ENCODE peak calls at places on chromosomes 13 and 19, in four cellular contexts. L is body of pancreas; Q is mammary epithelial cell; R is CD8-positive, alpha-beta T cell. I is an unnamed sample. For H3K9me3, the result is how much of the 10 kb centered on the place peaks cover.

GRCh38 chr13:36357692-36358091 is 11.5 kb upstream of the SPART start:
- DNase-seq in L (peak), Q (no peak), R (no peak), I (no peak)

GRCh38 chr19:572891-573825 is 762 bp downstream of the BSG start:
- DNase-seq in L (peak), Q (peak), R (no peak), I (peak)

GRCh38 chr13:98571955-98572662 is 4.8 kb downstream of the STK24 start:
- DNase-seq in L (no peak), Q (peak), R (no peak), I (peak)

GRCh38 chr13:76516013-76516412 is 370.2 kb downstream of the KCTD12 start:
- DNase-seq in L (no peak), Q (peak), R (no peak), I (peak)

GRCh38 chr19:42563352-42564210 is 31.1 kb downstream of the CEACAM8 start:
- DNase-seq in L (peak), Q (peak), R (no peak), I (peak)

GRCh38 chr19:15443838-15444237 is 5.9 kb downstream of the WIZ start:
- DNase-seq in L (no peak), Q (no peak), R (no peak), I (no peak)

GRCh38 chr13:79709526-79709925 is 228.6 kb downstream of the NDFIP2 start:
- DNase-seq in L (no peak), Q (no peak), R (no peak), I (peak)

GRCh38 chr13:31588923-31589322 is 150.4 kb upstream of the RXFP2 start:
- DNase-seq in L (no peak), Q (no peak), R (no peak), I (no peak)

GRCh38 chr13:27016871-27017270 is 154.7 kb downstream of the USP12 start:
- DNase-seq in L (no peak), Q (no peak), R (no peak), I (no peak)

GRCh38 chr13:69935043-69935442 is 172.6 kb upstream of the ATXN8OS start:
- DNase-seq in L (no peak), Q (peak), R (no peak), I (no peak)

GRCh38 chr13:19950374-19950773 is 8.2 kb upstream of the ZMYM2 start:
- DNase-seq in L (no peak), Q (no peak), R (no peak), I (no peak)

GRCh38 chr19:58275564-58275963 is 3.2 kb upstream of the ZNF8 start:
- DNase-seq in L (no peak), Q (no peak), R (no peak), I (no peak)
- H3K9me3 ChIP-seq in L (under half), Q (under half), R (under half), I (under half)

DNA sequence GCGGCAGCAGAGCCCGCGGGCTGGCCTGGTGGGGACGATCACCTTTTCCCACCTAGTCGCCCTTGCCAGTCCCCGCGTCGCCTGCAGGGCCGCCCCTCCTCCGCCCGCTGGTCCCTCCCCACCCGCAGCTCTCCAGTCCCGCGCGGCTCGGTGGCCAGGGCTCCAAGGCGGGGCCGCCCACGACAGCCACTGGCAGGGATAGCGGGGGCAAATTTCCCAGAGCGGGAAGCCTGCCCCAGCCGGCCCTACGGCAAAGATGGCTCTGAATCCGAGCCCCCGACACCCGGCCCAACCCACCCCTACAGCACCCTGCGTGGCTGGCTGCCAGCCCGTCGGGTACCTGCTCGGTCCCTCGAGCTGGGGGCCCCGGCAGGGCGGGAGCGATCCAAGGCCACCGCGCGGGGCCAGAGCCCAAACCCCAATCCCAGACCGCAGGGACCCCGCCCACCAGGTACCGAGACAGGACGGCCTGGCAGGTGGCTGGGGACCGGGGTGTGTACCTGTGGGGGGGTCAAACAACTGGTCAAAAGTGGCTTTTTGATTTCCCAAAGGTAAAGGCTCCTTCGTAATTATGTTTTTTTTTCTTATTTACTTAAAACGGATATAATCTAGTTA is 6.3 kb upstream of the ZNF98 start:
- DNase-seq in L (peak), Q (no peak), R (no peak), I (no peak)
- H3K9me3 ChIP-seq in L (under half), Q (under half), R (under half), I (under half)

GRCh38 chr19:2827022-2827421 is 7.4 kb downstream of the ZNF554 start:
- DNase-seq in L (no peak), Q (no peak), R (no peak), I (no peak)
- H3K9me3 ChIP-seq in L (under half), Q (under half), R (under half), I (under half)

GRCh38 chr19:37045140-37045539 is 33.1 kb upstream of the ZNF420 start:
- DNase-seq in L (no peak), Q (no peak), R (no peak), I (no peak)
- H3K9me3 ChIP-seq in L (under half), Q (under half), R (under half), I (under half)

GRCh38 chr19:56567274-56568120 is at the start of gene ZNF470:
- DNase-seq in L (peak), Q (peak), R (peak), I (peak)
- H3K9me3 ChIP-seq in L (under half), Q (under half), R (under half), I (half or more)

I was measured in adipocyte.